ENCODE peak calls at places on chromosomes 16 and 17, in eight cellular contexts. O is HTR-8/SVneo; M is EL; Q is cardiac muscle cell; W is NCI-H146; P is activated effector memory CD4-positive, alpha-beta T cell treated with anti-CD3 and anti-CD28 coated beads, Interleukin-2, amount 50 U/mL, for 16 hours; C is DMS 273 treated with DMSO at 0.1 percent for 48 hours; G is esophagus squamous epithelium. X is an unnamed sample.
A peak's percentile ranks its signal among the peaks of the same experiment; 100 is the strongest.

GRCh38 chr16:31351937-31352315 is 3.0 kb upstream of the ITGAX start:
- DNase-seq in G (no peak), P (peak; percentile 56), Q (no peak), C (no peak), W (no peak), O (no peak), M (peak; percentile 19), X (no peak)

GRCh38 chr16:31253642-31254045 is 6.1 kb upstream of the ITGAM start:
- DNase-seq in O (no peak), G (no peak), Q (no peak), M (no peak), P (no peak), C (no peak), W (no peak), X (no peak)

GRCh38 chr17:80086616-80087015 is 14.8 kb upstream of the GAA start:
- DNase-seq in O (no peak), W (no peak), P (peak; percentile 42), M (no peak), G (no peak), Q (no peak), C (no peak), X (no peak)

GRCh38 chr17:10790491-10791401 is 13.2 kb downstream of the TMEM238L start:
- DNase-seq in C (peak; percentile 4), G (no peak), W (no peak), O (no peak), Q (no peak), P (no peak), M (no peak), X (peak; percentile 86)

GRCh38 chr16:83037102-83037501 is 410.3 kb downstream of the CDH13 start:
- DNase-seq in P (no peak), C (no peak), W (no peak), Q (peak; percentile 2), O (no peak), G (no peak), M (no peak), X (no peak)

GRCh38 chr16:10971560-10971961 is 27.2 kb downstream of the CLEC16A start:
- DNase-seq in Q (peak; percentile 94), P (no peak), G (no peak), M (peak; percentile 95), W (peak; percentile 80), O (peak; percentile 84), C (peak; percentile 55), X (peak; percentile 34)

GRCh38 chr16:19114359-19115147 is 789 bp downstream of the ITPRIPL2 start:
- DNase-seq in C (no peak), M (peak; percentile 67), O (no peak), Q (peak; percentile 73), W (peak; percentile 38), G (no peak), P (no peak), X (peak; percentile 52)

GRCh38 chr16:85151603-85152413 is 39.5 kb upstream of the CIBAR2 start:
- DNase-seq in C (peak; percentile 90), O (peak; percentile 95), Q (peak; percentile 87), G (no peak), P (no peak), M (peak; percentile 96), W (peak; percentile 18), X (no peak)

GRCh38 chr17:75319818-75320691 is 30.8 kb upstream of the SLC25A19 start:
- DNase-seq in O (no peak), P (no peak), W (no peak), C (no peak), G (no peak), Q (peak; percentile 68), M (peak; percentile 72), X (no peak)

GRCh38 chr17:59287452-59287851 is 44.0 kb upstream of the YPEL2 start:
- DNase-seq in G (no peak), Q (peak; percentile 22), O (peak; percentile 62), P (no peak), W (no peak), M (peak; percentile 51), C (no peak), X (no peak)

GRCh38 chr17:79803997-79804855 is 7.3 kb upstream of the CBX8 start:
- DNase-seq in O (no peak), Q (no peak), G (no peak), C (peak; percentile 17), P (peak; percentile 89), M (peak; percentile 25), W (peak; percentile 25), X (peak; percentile 67)

GRCh38 chr16:64589836-64590235 is 532.0 kb downstream of the CDH11 start:
- DNase-seq in C (no peak), W (no peak), O (no peak), G (no peak), M (peak; percentile 78), Q (peak; percentile 60), P (no peak), X (no peak)

GRCh38 chr17:249236-249993 is 68.0 kb upstream of the DOC2B start:
- DNase-seq in W (no peak), G (no peak), C (no peak), M (no peak), O (no peak), Q (no peak), P (peak; percentile 43), X (no peak)

GRCh38 chr17:55990332-55991006 is 162.8 kb upstream of the ANKFN1 start:
- DNase-seq in M (no peak), Q (no peak), P (no peak), G (no peak), O (no peak), W (no peak), C (no peak), X (no peak)

GRCh38 chr16:35210681-35211433 is 1751.4 kb downstream of the TP53TG3F start:
- DNase-seq in O (no peak), G (no peak), Q (no peak), W (no peak), P (no peak), C (no peak), M (no peak), X (no peak)

GRCh38 chr17:71284032-71284755 is 836.6 kb upstream of the SOX9 start:
- DNase-seq in W (no peak), Q (no peak), G (no peak), C (no peak), O (no peak), P (no peak), M (no peak), X (no peak)

GRCh38 chr17:44049294-44050080 is 17.0 kb downstream of the LSM12 start:
- DNase-seq in O (no peak), W (peak; percentile 31), C (no peak), G (no peak), M (no peak), P (no peak), Q (no peak), X (no peak)

GRCh38 chr17:3554440-3554839 is 3.2 kb downstream of the TRPV3 start:
- DNase-seq in P (no peak), G (no peak), Q (no peak), O (no peak), C (no peak), W (no peak), M (no peak), X (no peak)

GRCh38 chr16:11682655-11683096 is 14.4 kb downstream of the SNN start:
- DNase-seq in P (no peak), O (peak; percentile 36), W (no peak), M (peak; percentile 94), G (no peak), C (peak; percentile 57), Q (peak; percentile 88), X (no peak)

GRCh38 chr17:43326490-43327275 is 72.1 kb upstream of the ARL4D start:
- DNase-seq in O (no peak), W (no peak), P (no peak), Q (no peak), C (no peak), G (no peak), M (no peak), X (no peak)

GRCh38 chr16:55663225-55663624 is 7.4 kb downstream of the SLC6A2 start:
- DNase-seq in O (no peak), C (no peak), W (no peak), G (no peak), M (no peak), Q (no peak), P (no peak), X (no peak)

GRCh38 chr17:74280093-74280513 is 6.1 kb downstream of the DNAI2 start:
- DNase-seq in C (no peak), P (peak; percentile 86), O (no peak), Q (no peak), G (no peak), W (no peak), M (no peak), X (no peak)